ENCODE peak calls at places on chromosomes 6 and 20, in five cellular contexts. One of them, this sample, is unnamed.
A peak's percentile ranks its signal among the peaks of the same experiment; 100 is the strongest.

GRCh38 chr6:158232445-158233213 is 64.5 kb downstream of the GTF2H5 start:
- DNase-seq in IMR-90: peak; percentile 63
- DNase-seq in central memory CD4-positive, alpha-beta T cell: peak; percentile 54
- DNase-seq in CD4-positive, alpha-beta T cell: peak; percentile 53
- DNase-seq in Calu3: peak; percentile 66
- DNase-seq in this sample: peak; percentile 58

GRCh38 chr6:38567436-38567835 is 72.3 kb downstream of the BTBD9 start:
- DNase-seq in IMR-90: peak; percentile 93
- DNase-seq in central memory CD4-positive, alpha-beta T cell: no peak
- DNase-seq in CD4-positive, alpha-beta T cell: no peak
- DNase-seq in Calu3: peak; percentile 14
- DNase-seq in this sample: no peak

GRCh38 chr6:34514593-34515472 is 41.3 kb downstream of the SPDEF start:
- DNase-seq in IMR-90: peak; percentile 57
- DNase-seq in central memory CD4-positive, alpha-beta T cell: no peak
- DNase-seq in CD4-positive, alpha-beta T cell: no peak
- DNase-seq in Calu3: no peak
- DNase-seq in this sample: no peak

GRCh38 chr20:61123286-61123685 is 128.8 kb upstream of the CDH4 start:
- DNase-seq in IMR-90: no peak
- DNase-seq in central memory CD4-positive, alpha-beta T cell: no peak
- DNase-seq in CD4-positive, alpha-beta T cell: no peak
- DNase-seq in Calu3: no peak
- DNase-seq in this sample: no peak

GRCh38 chr20:3583765-3584164 is 79.4 kb downstream of the GFRA4 start:
- DNase-seq in IMR-90: no peak
- DNase-seq in central memory CD4-positive, alpha-beta T cell: no peak
- DNase-seq in CD4-positive, alpha-beta T cell: no peak
- DNase-seq in Calu3: no peak
- DNase-seq in this sample: no peak

GRCh38 chr6:99219788-99220187 is 129.7 kb downstream of the FAXC start:
- DNase-seq in IMR-90: no peak
- DNase-seq in central memory CD4-positive, alpha-beta T cell: no peak
- DNase-seq in CD4-positive, alpha-beta T cell: no peak
- DNase-seq in Calu3: peak; percentile 72
- DNase-seq in this sample: peak; percentile 51

GRCh38 chr6:72757048-72757447 is 135.2 kb downstream of the KCNQ5 start:
- DNase-seq in IMR-90: no peak
- DNase-seq in central memory CD4-positive, alpha-beta T cell: no peak
- DNase-seq in CD4-positive, alpha-beta T cell: no peak
- DNase-seq in Calu3: no peak
- DNase-seq in this sample: no peak

GRCh38 chr6:32154514-32155161 is 697 bp downstream of the PPT2 start:
- DNase-seq in IMR-90: peak; percentile 71
- DNase-seq in central memory CD4-positive, alpha-beta T cell: peak; percentile 63
- DNase-seq in CD4-positive, alpha-beta T cell: peak; percentile 68
- DNase-seq in Calu3: peak; percentile 88
- DNase-seq in this sample: peak; percentile 83

GRCh38 chr6:106631356-106631755 is 2.0 kb downstream of the QRSL1 start:
- DNase-seq in IMR-90: peak; percentile 13
- DNase-seq in central memory CD4-positive, alpha-beta T cell: no peak
- DNase-seq in CD4-positive, alpha-beta T cell: no peak
- DNase-seq in Calu3: no peak
- DNase-seq in this sample: no peak

GRCh38 chr20:46406986-46407670 is 713 bp upstream of the ELMO2 start:
- DNase-seq in IMR-90: peak; percentile 15
- DNase-seq in central memory CD4-positive, alpha-beta T cell: peak; percentile 78
- DNase-seq in CD4-positive, alpha-beta T cell: peak; percentile 83
- DNase-seq in Calu3: peak; percentile 70
- DNase-seq in this sample: peak; percentile 36

GRCh38 chr6:138692978-138693909 is 80.3 kb upstream of the CCDC28A start:
- DNase-seq in IMR-90: peak; percentile 57
- DNase-seq in central memory CD4-positive, alpha-beta T cell: peak; percentile 33
- DNase-seq in CD4-positive, alpha-beta T cell: peak; percentile 34
- DNase-seq in Calu3: peak; percentile 79
- DNase-seq in this sample: peak; percentile 83

GRCh38 chr6:12543953-12544352 is 172.6 kb upstream of the PHACTR1 start:
- DNase-seq in IMR-90: no peak
- DNase-seq in central memory CD4-positive, alpha-beta T cell: no peak
- DNase-seq in CD4-positive, alpha-beta T cell: no peak
- DNase-seq in Calu3: peak; percentile 53
- DNase-seq in this sample: no peak

GRCh38 chr6:25601797-25602679 is 50.0 kb upstream of the SCGN start:
- DNase-seq in IMR-90: peak; percentile 67
- DNase-seq in central memory CD4-positive, alpha-beta T cell: peak; percentile 23
- DNase-seq in CD4-positive, alpha-beta T cell: no peak
- DNase-seq in Calu3: no peak
- DNase-seq in this sample: peak; percentile 18

GRCh38 chr6:31692353-31692752 is 10.8 kb downstream of the ABHD16A start:
- DNase-seq in IMR-90: no peak
- DNase-seq in central memory CD4-positive, alpha-beta T cell: no peak
- DNase-seq in CD4-positive, alpha-beta T cell: no peak
- DNase-seq in Calu3: no peak
- DNase-seq in this sample: no peak

This sample was measured in Caco-2.